ENCODE peak calls at places on chromosomes 13 and 19, in seven cellular contexts. C is fibroblast of pulmonary artery, N is kidney epithelial cell, P is OCI-LY7, R is ascending aorta, J is lower lobe of right lung, E is nephron progenitor cell. T is an unnamed sample.

GRCh38 chr13:23696610-23697009 is 126.4 kb downstream of the TNFRSF19 start:
- DNase-seq in J (no peak), P (no peak), N (no peak), C (no peak), E (no peak), R (no peak), T (no peak)

GRCh38 chr19:7159105-7159933 is 89.8 kb downstream of the ZNF557 start:
- DNase-seq in P (no peak), C (peak), E (no peak), J (no peak), N (no peak), R (peak), T (peak)

GRCh38 chr13:84137292-84137691 is 255.0 kb upstream of the SLITRK1 start:
- DNase-seq in N (no peak), R (no peak), P (no peak), J (no peak), E (no peak), C (no peak), T (no peak)

GRCh38 chr13:38661276-38661675 is 25.6 kb upstream of the FREM2 start:
- DNase-seq in C (peak), E (no peak), P (no peak), N (no peak), J (no peak), R (no peak), T (no peak)

GRCh38 chr13:49272296-49272695 is 24.6 kb downstream of the CDADC1 start:
- DNase-seq in E (no peak), N (no peak), R (no peak), P (no peak), C (no peak), J (no peak), T (no peak)

GRCh38 chr13:84774111-84774510 is 891.8 kb upstream of the SLITRK1 start:
- DNase-seq in N (no peak), E (no peak), R (no peak), J (no peak), C (no peak), P (no peak), T (no peak)

GRCh38 chr19:18041054-18041453 is 33.1 kb downstream of the ARRDC2 start:
- DNase-seq in N (no peak), R (no peak), C (no peak), J (no peak), P (no peak), E (no peak), T (no peak)

GRCh38 chr13:30346159-30346788 is 38.9 kb upstream of the KATNAL1 start:
- DNase-seq in R (no peak), C (no peak), J (no peak), P (no peak), E (no peak), N (no peak), T (no peak)

GRCh38 chr19:41323023-41323422 is 13.1 kb downstream of the CCDC97 start:
- DNase-seq in C (peak), P (no peak), N (no peak), J (no peak), R (no peak), E (peak), T (no peak)

GRCh38 chr13:76715043-76715442 is 171.2 kb downstream of the KCTD12 start:
- DNase-seq in P (no peak), E (no peak), J (no peak), C (no peak), N (no peak), R (no peak), T (no peak)

GRCh38 chr13:104034891-104035290 is 968.7 kb upstream of the SLC10A2 start:
- DNase-seq in E (no peak), C (no peak), P (no peak), N (no peak), J (no peak), R (no peak), T (no peak)

GRCh38 chr13:110886475-110887241 is 28.2 kb downstream of the ANKRD10 start:
- DNase-seq in E (no peak), N (no peak), R (no peak), J (no peak), C (no peak), P (no peak), T (no peak)

GRCh38 chr19:39236527-39236926 is 8.3 kb downstream of the IFNL3 start:
- DNase-seq in C (no peak), R (no peak), J (no peak), E (no peak), P (no peak), N (no peak), T (no peak)

GRCh38 chr19:1172353-1173159 is 1.5 kb downstream of the SBNO2 start:
- DNase-seq in N (no peak), R (peak), C (peak), E (peak), P (no peak), J (peak), T (no peak)

GRCh38 chr13:52798770-52799430 is 49.5 kb downstream of the PCDH8 start:
- DNase-seq in C (no peak), J (no peak), R (no peak), P (no peak), N (no peak), E (no peak), T (no peak)

GRCh38 chr19:46710687-46711086 is 6.2 kb downstream of the PRKD2 start:
- DNase-seq in C (no peak), N (no peak), R (no peak), P (no peak), E (no peak), J (no peak), T (no peak)

GRCh38 chr19:31334101-31334848 is 15.0 kb downstream of the TSHZ3 start:
- DNase-seq in C (peak), E (no peak), P (no peak), N (no peak), R (no peak), J (no peak), T (no peak)

GRCh38 chr19:45154064-45154827 is 6.5 kb downstream of the NKPD1 start:
- DNase-seq in J (no peak), C (peak), E (no peak), R (no peak), N (no peak), P (no peak), T (no peak)

GRCh38 chr19:47633996-47634395 is 25.1 kb downstream of the BICRA start:
- DNase-seq in R (no peak), C (no peak), P (no peak), J (no peak), E (no peak), N (no peak), T (no peak)

GRCh38 chr13:48263196-48263595 is 30.2 kb downstream of the ITM2B start:
- DNase-seq in N (peak), C (no peak), E (no peak), R (no peak), P (no peak), J (no peak), T (no peak)

GRCh38 chr19:39341122-39341719 is 1.0 kb upstream of the SAMD4B start:
- DNase-seq in P (peak), E (peak), C (no peak), N (no peak), R (peak), J (peak), T (no peak)

GRCh38 chr19:42191855-42192254 is 25.6 kb downstream of the DEDD2 start:
- DNase-seq in R (no peak), C (peak), N (peak), E (no peak), P (no peak), J (no peak), T (peak)

DNA sequence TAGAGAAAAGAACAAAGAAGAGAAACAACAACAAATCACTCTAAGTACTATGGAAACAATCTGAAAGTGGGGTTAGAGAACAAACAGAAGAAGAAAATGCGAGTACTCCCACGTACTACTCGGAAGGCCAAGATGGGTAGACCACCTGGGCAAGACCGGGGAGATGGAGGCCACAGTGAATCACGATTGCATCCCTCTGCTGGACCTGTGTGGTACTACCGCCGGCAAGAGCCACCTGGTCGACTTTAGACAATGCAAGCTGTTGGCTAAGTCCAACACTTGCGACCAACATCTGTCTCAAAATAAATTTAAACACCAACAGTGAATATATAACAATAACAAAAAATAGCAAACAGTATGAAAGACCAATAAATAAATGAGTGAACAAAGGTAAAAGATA is 45.5 kb upstream of the ZNF91 start:
- DNase-seq in P (peak), C (no peak), R (no peak), E (peak), J (no peak), N (no peak), T (no peak)
- TF ChIP-seq CTCF in P (peak), C (peak), R (no peak), E (peak), J (peak), N (peak), T (peak)

DNA sequence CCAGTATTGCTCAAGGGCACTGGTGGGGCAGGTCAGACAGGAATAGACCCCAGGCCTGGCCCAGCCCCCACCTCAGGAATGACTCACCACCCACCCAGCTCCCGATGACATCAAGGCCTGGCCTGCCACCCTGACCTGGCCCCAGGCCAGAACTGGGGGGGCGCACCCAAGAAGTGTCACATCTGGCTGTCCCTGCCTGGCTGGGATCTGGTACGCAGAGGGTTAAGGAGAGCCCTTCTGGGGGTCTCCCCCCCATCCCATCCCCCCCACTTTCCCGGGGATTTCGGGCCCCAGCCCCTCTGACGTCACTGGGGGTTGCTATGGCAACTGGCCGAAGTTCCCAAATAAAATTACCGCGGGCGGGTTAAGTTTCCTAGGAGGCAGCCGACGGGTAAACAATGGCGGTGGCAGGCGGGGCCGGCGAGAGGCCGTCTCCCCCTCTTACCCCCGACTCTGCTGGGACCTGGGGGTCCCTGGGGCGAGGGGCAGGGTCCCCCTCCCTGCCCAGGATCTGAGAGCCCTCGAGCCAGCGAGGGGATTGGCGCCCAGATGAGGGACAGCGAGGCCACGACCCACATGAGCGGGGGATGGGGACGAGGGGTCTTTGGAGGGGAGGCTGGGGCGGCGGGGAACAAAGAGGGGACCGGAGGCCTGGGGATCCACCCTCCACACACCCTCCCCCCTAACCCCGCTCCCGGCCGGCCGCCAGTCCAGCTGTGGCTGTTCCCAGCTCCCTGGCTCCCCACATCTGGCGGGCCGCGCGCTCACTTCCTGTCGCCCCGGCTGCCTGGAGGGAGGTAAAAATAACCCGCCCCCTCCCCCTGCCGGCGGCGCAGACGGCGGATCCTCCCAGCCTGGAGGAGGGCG is 29.7 kb upstream of the NANOS3 start:
- DNase-seq in R (peak), C (peak), N (no peak), P (peak), J (peak), E (peak), T (peak)
- TF ChIP-seq CTCF in R (peak), C (no peak), N (peak), P (no peak), J (peak), E (no peak), T (peak)

DNA sequence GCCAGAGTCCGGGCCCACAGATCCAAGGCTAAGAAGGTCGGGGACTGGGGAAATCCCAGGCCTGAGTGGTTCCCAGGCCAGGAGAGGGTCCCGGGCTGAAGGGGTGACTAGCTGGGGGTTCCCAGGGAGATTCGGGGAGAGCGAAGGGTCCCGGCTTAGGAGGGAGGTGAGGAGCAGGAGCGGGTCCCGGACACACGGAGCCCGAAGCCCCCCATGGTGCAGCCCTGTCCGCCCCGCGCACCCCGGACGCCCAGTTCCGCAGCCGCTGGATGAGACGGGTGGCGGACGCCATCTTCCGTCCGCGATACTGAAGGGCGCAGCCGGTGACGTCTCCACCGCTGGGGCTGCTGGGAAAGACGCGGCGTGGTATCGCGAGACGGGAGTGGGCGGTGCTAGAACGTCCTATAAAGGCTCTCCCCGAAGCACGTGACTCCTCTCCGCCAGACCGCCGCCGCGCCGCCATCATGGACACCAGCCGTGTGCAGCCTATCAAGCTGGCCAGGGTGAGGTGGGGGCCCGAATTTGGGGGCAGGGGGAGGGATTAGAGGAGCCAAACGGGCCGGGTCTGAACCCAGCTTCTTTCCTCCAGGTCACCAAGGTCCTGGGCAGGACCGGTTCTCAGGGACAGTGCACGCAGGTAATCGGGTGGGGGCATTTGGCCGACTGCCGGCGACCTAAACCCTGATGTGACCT is at the start of the genes NDUFA7 and RPS28:
- DNase-seq in R (peak), J (peak), E (peak), C (peak), N (no peak), P (peak), T (peak)
- TF ChIP-seq CTCF in R (no peak), J (peak), E (no peak), C (peak), N (peak), P (peak), T (no peak)

DNA sequence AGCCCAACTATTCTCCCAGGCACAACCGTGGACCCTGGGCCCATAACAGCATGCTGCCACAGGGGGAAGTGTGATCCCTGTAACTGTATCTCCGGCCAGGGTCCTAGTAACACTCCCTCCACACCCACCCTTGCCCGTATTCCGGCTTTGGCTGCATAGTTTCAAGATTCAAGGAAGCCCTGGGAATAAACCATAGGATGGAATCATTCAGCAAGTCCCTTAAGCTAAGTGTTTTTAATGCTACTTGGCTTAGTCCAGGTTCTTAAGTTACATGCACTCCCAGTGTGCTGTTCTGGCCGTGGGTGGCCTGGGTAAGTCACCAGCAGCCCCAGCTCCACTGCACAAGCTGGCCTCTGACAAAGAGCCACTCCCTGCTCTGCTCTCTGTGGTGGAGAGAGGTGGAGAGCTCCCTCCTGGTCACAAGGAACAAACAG is 532.4 kb upstream of the SGCG start:
- DNase-seq in C (no peak), J (no peak), P (no peak), N (no peak), E (peak), R (no peak), T (no peak)
- TF ChIP-seq CTCF in C (no peak), J (no peak), P (no peak), N (no peak), E (no peak), R (no peak), T (no peak)

DNA sequence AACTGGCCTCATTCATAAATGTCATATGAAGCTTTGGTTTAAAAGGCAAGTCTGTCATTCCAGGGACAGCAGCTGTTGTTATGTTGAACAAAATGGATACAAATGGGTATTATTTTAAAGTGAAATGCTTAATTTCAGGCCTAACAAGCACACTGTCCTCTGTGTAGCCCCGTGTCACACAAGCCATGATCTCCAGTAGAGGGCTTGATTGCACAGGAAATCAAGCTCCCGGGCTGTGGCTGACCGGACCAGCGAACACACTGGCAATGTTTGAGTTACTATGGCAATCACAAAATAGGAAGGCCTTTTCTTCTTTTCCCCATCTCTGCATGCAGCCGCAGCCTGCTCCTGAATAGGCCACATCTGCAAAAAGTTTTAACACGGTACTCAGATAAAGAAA is 64.0 kb upstream of the GSX1 start:
- DNase-seq in E (peak), J (no peak), P (no peak), N (no peak), C (no peak), R (no peak), T (no peak)
- TF ChIP-seq CTCF in E (no peak), J (no peak), P (no peak), N (no peak), C (no peak), R (no peak), T (no peak)

DNA sequence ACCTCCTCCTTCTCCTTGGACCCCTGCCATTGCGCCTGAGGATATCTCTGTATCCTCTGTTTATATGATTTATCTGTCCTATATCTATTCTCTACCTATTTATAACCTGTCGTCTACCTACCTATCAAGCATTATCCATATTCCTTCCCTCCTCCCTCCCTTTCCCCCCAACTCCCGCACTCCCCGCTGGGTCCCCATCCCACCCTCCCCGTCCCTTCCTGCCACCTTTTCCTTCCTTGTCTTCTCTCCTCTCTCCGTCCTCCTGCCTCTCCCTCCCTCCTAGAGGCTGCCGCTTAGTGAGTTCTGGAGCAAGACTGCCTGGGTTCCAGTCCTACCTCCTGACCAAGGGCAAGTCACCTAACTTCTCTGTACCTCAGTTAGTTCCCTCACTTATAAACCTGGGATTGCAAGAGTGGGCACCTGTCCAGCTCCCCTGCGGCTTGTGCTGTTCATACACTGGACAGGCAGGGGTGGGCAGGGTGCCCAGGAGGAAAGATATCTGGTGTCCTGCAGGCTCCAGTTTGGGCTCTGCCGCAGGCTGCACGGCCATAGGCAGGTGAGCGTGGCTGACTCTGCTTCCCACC is 16.1 kb downstream of the TTYH1 start:
- DNase-seq in P (no peak), C (peak), R (no peak), N (no peak), E (no peak), J (peak), T (no peak)
- TF ChIP-seq CTCF in P (no peak), C (no peak), R (no peak), N (no peak), E (no peak), J (no peak), T (no peak)

GRCh38 chr13:92573467-92574057 is 653.0 kb upstream of the GPC6 start:
- DNase-seq in C (peak), R (no peak), P (no peak), E (peak), J (no peak), N (no peak), T (no peak)
- TF ChIP-seq CTCF in C (peak), R (no peak), P (no peak), E (peak), J (no peak), N (peak), T (no peak)

DNA sequence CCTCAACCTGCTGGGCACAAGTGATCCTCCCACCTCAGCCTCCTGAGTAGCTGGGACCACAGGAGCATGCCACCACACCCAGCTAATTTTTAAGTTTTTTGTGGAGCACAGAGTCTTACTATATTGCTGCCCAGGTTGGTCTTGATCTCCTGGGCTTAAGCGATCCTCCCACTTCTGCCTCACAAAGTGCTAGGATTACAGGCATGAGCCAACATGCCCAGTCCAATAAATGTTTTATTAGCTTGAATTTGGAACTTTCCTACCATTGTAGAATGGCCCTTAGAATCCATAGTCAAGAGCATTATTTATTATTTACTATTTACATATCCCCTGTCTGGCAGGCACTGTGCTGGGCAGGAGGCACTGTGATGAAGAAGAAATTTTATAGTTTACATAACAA is 39.6 kb upstream of the CLDN10 start:
- DNase-seq in J (no peak), C (no peak), R (no peak), N (no peak), E (no peak), P (no peak), T (no peak)
- TF ChIP-seq CTCF in J (no peak), C (no peak), R (no peak), N (no peak), E (no peak), P (no peak), T (no peak)

DNA sequence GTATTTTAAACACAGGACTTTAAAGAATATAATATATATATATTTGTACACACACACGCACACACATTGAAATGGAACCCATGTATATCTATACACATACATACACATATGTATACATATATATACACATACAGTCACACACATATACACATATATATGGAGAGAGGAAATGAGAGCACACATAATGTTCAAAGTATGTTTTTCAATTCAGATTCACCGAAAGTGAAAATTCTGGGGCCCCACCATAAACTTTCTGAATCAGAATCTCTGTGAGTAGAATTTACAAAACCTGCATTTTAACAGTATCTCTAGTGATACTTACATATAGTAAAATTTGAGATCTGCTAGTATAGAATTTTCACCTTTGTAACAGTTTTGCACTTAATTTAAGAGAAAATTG is 60.4 kb upstream of the OBI1 start:
- DNase-seq in J (no peak), R (no peak), C (no peak), N (no peak), P (no peak), E (no peak), T (no peak)
- TF ChIP-seq CTCF in J (no peak), R (no peak), C (no peak), N (no peak), P (no peak), E (no peak), T (no peak)